ENCODE peak calls at places on chromosomes 1 and 21, in six cellular contexts. A is HCT116, L is GM23248, T is hepatocyte, I is GM23338, Z is PC-3. X is an unnamed sample.

GRCh38 chr1:17122449-17123194 is 3.4 kb upstream of the PADI2 start:
- DNase-seq in A (no peak), L (peak; percentile 41), T (no peak), I (no peak), Z (no peak), X (no peak)

GRCh38 chr1:53435151-53435550 is 24.0 kb upstream of the DMRTB1 start:
- DNase-seq in A (no peak), L (no peak), T (no peak), I (peak; percentile 34), Z (no peak), X (no peak)

GRCh38 chr1:93625582-93626327 is 55.9 kb downstream of the BCAR3 start:
- DNase-seq in A (no peak), L (peak; percentile 89), T (no peak), I (no peak), Z (peak; percentile 60), X (no peak)

GRCh38 chr1:26387447-26387846 is 14.9 kb upstream of the ZNF683 start:
- DNase-seq in A (peak; percentile 88), L (peak; percentile 33), T (no peak), I (no peak), Z (peak; percentile 97), X (peak; percentile 35)

GRCh38 chr1:185315364-185316108 is 1.5 kb downstream of the IVNS1ABP start:
- DNase-seq in A (peak; percentile 7), L (peak; percentile 46), T (peak; percentile 36), I (no peak), Z (no peak), X (peak; percentile 58)

GRCh38 chr1:53526451-53527101 is 67.4 kb downstream of the DMRTB1 start:
- DNase-seq in A (no peak), L (peak; percentile 71), T (peak; percentile 91), I (peak; percentile 45), Z (no peak), X (no peak)

GRCh38 chr1:66495490-66495889 is 38.5 kb upstream of the SGIP1 start:
- DNase-seq in A (no peak), L (peak; percentile 85), T (no peak), I (no peak), Z (no peak), X (no peak)

GRCh38 chr1:192587386-192588276 is 12.1 kb downstream of the RGS1 start:
- DNase-seq in A (no peak), L (no peak), T (no peak), I (no peak), Z (no peak), X (no peak)

GRCh38 chr1:153643100-153643499 is 9.2 kb downstream of the CHTOP start:
- DNase-seq in A (no peak), L (no peak), T (no peak), I (no peak), Z (no peak), X (no peak)

GRCh38 chr1:147414505-147415163 is 126.7 kb upstream of the BCL9 start:
- DNase-seq in A (no peak), L (no peak), T (no peak), I (no peak), Z (no peak), X (no peak)

GRCh38 chr1:211912064-211912463 is 81.5 kb upstream of the LPGAT1 start:
- DNase-seq in A (no peak), L (no peak), T (peak; percentile 36), I (no peak), Z (peak; percentile 98), X (no peak)

GRCh38 chr1:159924025-159924790 is 1.1 kb downstream of the TAGLN2 start:
- DNase-seq in A (peak; percentile 55), L (peak; percentile 96), T (peak; percentile 92), I (peak; percentile 54), Z (peak; percentile 93), X (peak; percentile 67)

GRCh38 chr1:15153184-15153841 is at the start of gene TMEM51:
- DNase-seq in A (no peak), L (peak; percentile 56), T (peak; percentile 93), I (peak; percentile 91), Z (peak; percentile 77), X (no peak)

GRCh38 chr1:185603158-185603557 is 131.0 kb upstream of the HMCN1 start:
- DNase-seq in A (no peak), L (no peak), T (no peak), I (no peak), Z (no peak), X (peak; percentile 97)

GRCh38 chr1:93676424-93676823 is 5.2 kb downstream of the BCAR3 start:
- DNase-seq in A (no peak), L (peak; percentile 41), T (no peak), I (no peak), Z (no peak), X (no peak)

GRCh38 chr1:156886583-156887302 is 6.8 kb upstream of the PEAR1 start:
- DNase-seq in A (no peak), L (no peak), T (no peak), I (no peak), Z (no peak), X (no peak)

GRCh38 chr1:32338637-32339145 is 2.7 kb upstream of the MARCKSL1 start:
- DNase-seq in A (no peak), L (peak; percentile 43), T (no peak), I (no peak), Z (no peak), X (no peak)

GRCh38 chr21:17660449-17660848 is 47.7 kb upstream of the BTG3 start:
- DNase-seq in A (no peak), L (peak; percentile 9), T (peak; percentile 17), I (no peak), Z (peak; percentile 44), X (no peak)

GRCh38 chr21:42988234-42988965 is 14.0 kb downstream of the PKNOX1 start:
- DNase-seq in A (no peak), L (peak; percentile 73), T (no peak), I (no peak), Z (no peak), X (no peak)

GRCh38 chr1:38817958-38818705 is 41.4 kb downstream of the RRAGC start:
- DNase-seq in A (no peak), L (peak; percentile 38), T (peak; percentile 74), I (peak; percentile 76), Z (no peak), X (no peak)

GRCh38 chr1:174160109-174160473 is 771 bp downstream of the RABGAP1L start:
- DNase-seq in A (no peak), L (peak; percentile 81), T (peak; percentile 73), I (peak; percentile 27), Z (peak; percentile 27), X (no peak)

GRCh38 chr1:54374766-54375165 is 31.4 kb downstream of the SSBP3 start:
- DNase-seq in A (no peak), L (no peak), T (no peak), I (no peak), Z (no peak), X (no peak)

GRCh38 chr1:87956072-87956471 is 627.4 kb downstream of the LMO4 start:
- DNase-seq in A (peak; percentile 32), L (peak; percentile 99), T (peak; percentile 32), I (no peak), Z (peak; percentile 96), X (no peak)

GRCh38 chr1:228289239-228289849 is 81.5 kb downstream of the OBSCN start:
- DNase-seq in A (no peak), L (no peak), T (no peak), I (no peak), Z (no peak), X (no peak)

GRCh38 chr1:228286505-228287417 is 78.9 kb downstream of the OBSCN start:
- DNase-seq in A (no peak), L (no peak), T (no peak), I (no peak), Z (no peak), X (no peak)

GRCh38 chr1:228287541-228288425 is 79.9 kb downstream of the OBSCN start:
- DNase-seq in A (no peak), L (no peak), T (no peak), I (no peak), Z (no peak), X (no peak)

GRCh38 chr1:228289996-228290881 is 82.4 kb downstream of the OBSCN start:
- DNase-seq in A (no peak), L (no peak), T (no peak), I (no peak), Z (no peak), X (no peak)

GRCh38 chr1:228288536-228289238 is 80.8 kb downstream of the OBSCN start:
- DNase-seq in A (no peak), L (no peak), T (no peak), I (no peak), Z (no peak), X (no peak)
- H3K9me2 ChIP-seq in A (no peaks in the 10 kb centered on the region), L (no peaks in the 10 kb centered on the region), T (no peaks in the 10 kb centered on the region), I (no peaks in the 10 kb centered on the region), Z (no peaks in the 10 kb centered on the region), X (no peaks in the 10 kb centered on the region)

DNA sequence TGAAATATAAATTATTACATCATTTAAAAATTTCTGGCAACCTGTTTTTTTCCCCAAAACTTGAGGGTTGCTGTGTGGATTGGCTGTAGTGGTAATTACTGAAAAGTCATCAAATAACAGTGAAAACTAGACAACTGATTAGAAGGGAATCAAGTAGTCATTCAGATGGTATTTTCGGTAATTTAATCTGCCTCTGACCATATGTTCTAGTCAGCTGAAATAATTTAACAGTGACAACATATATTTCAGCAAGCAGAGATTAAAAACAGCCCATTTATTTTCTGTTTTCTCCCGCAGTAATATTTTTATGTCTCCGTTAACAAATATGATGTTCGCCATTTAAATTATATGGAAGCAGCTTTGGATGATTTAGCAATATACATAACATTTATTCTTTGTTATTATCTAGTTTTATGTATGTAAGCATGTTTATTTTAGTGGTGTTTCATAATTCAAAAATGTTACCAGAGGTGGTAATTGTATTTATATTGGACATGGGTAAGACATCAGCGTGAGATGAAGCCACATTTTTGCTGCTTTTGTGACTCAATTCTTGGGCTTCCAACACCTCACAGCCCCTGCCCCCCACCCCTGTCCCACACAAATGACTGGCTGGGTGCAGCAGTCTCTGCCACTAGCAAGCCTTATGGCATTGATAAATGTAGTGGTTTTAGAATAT is 104.4 kb downstream of the GALNT2 start:
- DNase-seq in A (no peak), L (peak; percentile 79), T (no peak), I (no peak), Z (peak; percentile 75), X (no peak)
- H3K4me1 ChIP-seq in A (no peaks in the 10 kb centered on the region), L (peaks cover 26% of the 10 kb centered on the region), T (peaks cover 4% of the 10 kb centered on the region), I (peaks cover 23% of the 10 kb centered on the region), Z (peaks cover 34% of the 10 kb centered on the region), X (no peaks in the 10 kb centered on the region)

DNA sequence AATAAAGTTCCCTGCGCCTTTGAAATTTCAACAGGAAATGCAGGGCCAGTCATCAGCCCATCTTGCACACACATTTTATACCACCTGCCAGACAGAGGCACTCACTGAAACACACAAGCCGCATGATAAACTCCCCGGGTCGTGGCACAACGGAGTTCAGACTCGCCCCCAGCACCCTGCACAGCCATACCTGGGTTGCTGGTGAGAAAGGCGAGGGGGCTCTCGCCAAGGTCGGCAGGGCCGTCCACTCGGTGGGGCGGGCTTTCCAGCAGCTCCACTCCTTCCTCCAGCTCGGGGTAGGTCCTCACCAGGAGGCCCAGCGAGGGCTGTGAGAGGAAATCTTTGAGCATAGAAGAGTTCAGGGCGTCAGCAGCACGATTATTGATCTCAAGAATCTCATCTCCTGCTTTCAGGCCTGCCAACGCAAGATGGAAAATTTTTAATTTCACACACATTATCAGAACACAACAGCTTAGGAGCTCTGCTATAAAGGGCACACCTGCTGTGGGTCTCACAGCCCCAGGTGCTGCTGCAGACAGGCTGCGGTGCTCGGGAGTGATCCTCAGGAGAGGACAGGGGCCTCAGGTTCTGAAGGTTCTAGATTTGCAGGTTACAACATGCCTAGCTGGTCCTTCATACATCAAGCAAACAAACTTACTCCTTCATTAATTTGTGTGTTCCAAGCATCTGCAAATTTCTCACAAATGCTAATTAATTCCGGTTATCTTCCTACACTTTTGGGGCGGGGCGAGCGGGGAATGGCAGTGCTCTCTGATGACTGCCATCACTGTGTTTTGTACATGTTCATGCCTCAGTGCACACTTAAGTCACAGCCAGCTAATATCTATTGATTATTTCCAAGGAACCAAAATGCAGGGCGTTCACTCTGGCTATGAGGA is 144.2 kb upstream of the KRTAP19-8 start:
- DNase-seq in A (no peak), L (no peak), T (no peak), I (no peak), Z (no peak), X (no peak)
- H3K4me3 ChIP-seq in A (no peak overlapping the region), L (no peak overlapping the region), T (no peak overlapping the region), I (no peak overlapping the region), Z (no peak overlapping the region), X (no peak overlapping the region)

GRCh38 chr1:56686171-56686570 is 41.1 kb downstream of the PRKAA2 start:
- DNase-seq in A (no peak), L (peak; percentile 48), T (no peak), I (no peak), Z (peak; percentile 39), X (no peak)
- H3K9me2 ChIP-seq in A (no peaks in the 10 kb centered on the region), L (no peaks in the 10 kb centered on the region), T (no peaks in the 10 kb centered on the region), I (peaks cover 7% of the 10 kb centered on the region), Z (no peaks in the 10 kb centered on the region), X (no peaks in the 10 kb centered on the region)

X was measured in Karpas-422.